ENCODE peak calls at places on chromosomes 4 and X, in four cellular contexts. X is stimulated activated CD4-positive, alpha-beta T cell treated with anti-CD3 and anti-CD28 coated beads, Interleukin-1b, Interleukin-23, amount 100 ng/mL, for 48 hours; R is Right ventricle myocardium superior; W is HT1080. V is an unnamed sample.

GRCh38 chr4:126592088-126592487 is 1040.7 kb upstream of the INTU start:
- DNase-seq in X (no peak), R (no peak), W (no peak), V (no peak)

GRCh38 chr4:95421869-95422268 is 126.9 kb downstream of the UNC5C start:
- DNase-seq in R (no peak), W (no peak), X (no peak), V (no peak)

GRCh38 chrX:55593296-55593695 is 29.9 kb upstream of the FOXR2 start:
- DNase-seq in R (no peak), W (peak), X (no peak), V (no peak)

GRCh38 chrX:133183806-133184205 is 34.3 kb downstream of the TFDP3 start:
- DNase-seq in X (no peak), W (no peak), R (no peak), V (no peak)

GRCh38 chrX:48684134-48684533 is 535 bp downstream of the WAS start:
- DNase-seq in X (no peak), R (no peak), W (no peak), V (no peak)

GRCh38 chr4:3644849-3645627 is 112.8 kb upstream of the LRPAP1 start:
- DNase-seq in X (no peak), W (peak), R (no peak), V (no peak)

GRCh38 chrX:150763303-150763797 is 70.2 kb downstream of the MTMR1 start:
- DNase-seq in R (no peak), X (no peak), W (no peak), V (no peak)

GRCh38 chr4:127809173-127809800 is 27.2 kb downstream of the HSPA4L start:
- DNase-seq in X (no peak), W (no peak), R (no peak), V (no peak)

GRCh38 chr4:121237069-121237399 is 72.9 kb upstream of the TNIP3 start:
- DNase-seq in R (no peak), X (no peak), W (peak), V (no peak)

GRCh38 chr4:89136525-89136924 is 25.2 kb downstream of the TIGD2 start:
- DNase-seq in W (peak), X (no peak), R (no peak), V (no peak)

GRCh38 chrX:43375146-43375545 is 281.0 kb upstream of the MAOA start:
- DNase-seq in W (no peak), R (no peak), X (no peak), V (no peak)

GRCh38 chrX:8147216-8147615 is 23.9 kb downstream of the VCX2 start:
- DNase-seq in W (no peak), R (no peak), X (no peak), V (no peak)

GRCh38 chr4:118732591-118733330 is 47.6 kb downstream of the METTL14 start:
- DNase-seq in X (no peak), W (peak), R (no peak), V (no peak)